ENCODE peak calls at places on chromosomes 12 and 14, in ten cellular contexts. X, V, D, Y, J, N, F, H, P and A are unnamed samples.

GRCh38 chr12:115599251-115599811 is 678.2 kb downstream of the MED13L start:
- DNase-seq in X (no peak), J (peak; percentile 15), V (no peak), F (peak; percentile 70), H (no peak), P (no peak), Y (peak; percentile 34), D (no peak), N (peak; percentile 36), A (no peak)

GRCh38 chr12:89733579-89734201 is 25.1 kb upstream of the ATP2B1 start:
- DNase-seq in X (no peak), H (peak; percentile 55), P (no peak), Y (no peak), N (peak; percentile 93), J (no peak), F (peak; percentile 55), D (no peak), V (no peak), A (no peak)

GRCh38 chr14:94049625-94050023 is 23.5 kb downstream of the OTUB2 start:
- DNase-seq in D (no peak), N (no peak), J (no peak), H (no peak), V (no peak), Y (no peak), P (no peak), X (no peak), F (no peak), A (no peak)

GRCh38 chr14:95375539-95376109 is 55.9 kb upstream of the CLMN start:
- DNase-seq in N (no peak), D (no peak), V (no peak), J (no peak), P (no peak), Y (no peak), X (no peak), H (no peak), F (no peak), A (no peak)

GRCh38 chr12:26319511-26319910 is 124.1 kb downstream of the SSPN start:
- DNase-seq in V (no peak), N (peak; percentile 83), F (peak; percentile 65), J (no peak), H (peak; percentile 46), Y (peak; percentile 53), D (no peak), X (no peak), P (no peak), A (no peak)

GRCh38 chr12:108176292-108176691 is 47.2 kb downstream of the WSCD2 start:
- DNase-seq in D (no peak), V (no peak), Y (no peak), P (no peak), X (no peak), F (no peak), N (no peak), J (no peak), H (no peak), A (no peak)

GRCh38 chr14:103997391-103997790 is 55.1 kb upstream of the RD3L start:
- DNase-seq in H (no peak), D (no peak), V (no peak), N (no peak), X (no peak), J (no peak), P (no peak), Y (no peak), F (no peak), A (no peak)

GRCh38 chr12:27733052-27733656 is 22.5 kb downstream of the MRPS35 start:
- DNase-seq in X (no peak), J (no peak), F (peak; percentile 68), N (peak; percentile 68), Y (no peak), H (peak; percentile 42), V (peak; percentile 17), D (no peak), P (no peak), A (peak; percentile 52)

GRCh38 chr12:120118710-120119097 is 2.2 kb upstream of the RAB35 start:
- DNase-seq in F (peak; percentile 56), H (no peak), V (no peak), J (no peak), D (no peak), X (no peak), N (peak; percentile 64), P (no peak), Y (no peak), A (no peak)

GRCh38 chr12:1993341-1993740 is 10.9 kb downstream of the DCP1B start:
- DNase-seq in P (no peak), X (no peak), D (no peak), Y (no peak), F (peak; percentile 57), J (no peak), V (no peak), H (peak; percentile 71), N (peak; percentile 90), A (no peak)

GRCh38 chr14:22427771-22428228 is 161.2 kb downstream of the DAD1 start:
- DNase-seq in P (no peak), Y (no peak), N (peak; percentile 70), D (no peak), F (peak; percentile 78), J (no peak), H (peak; percentile 41), V (no peak), X (no peak), A (no peak)

GRCh38 chr14:20606190-20606901 is 15.2 kb upstream of the RNASE12 start:
- DNase-seq in V (no peak), F (peak; percentile 56), H (no peak), P (no peak), J (peak; percentile 5), Y (no peak), D (no peak), N (peak; percentile 38), X (no peak), A (no peak)

GRCh38 chr12:132904718-132905328 is 17.4 kb upstream of the CHFR start:
- DNase-seq in X (no peak), H (peak; percentile 19), N (peak; percentile 84), V (peak; percentile 87), D (no peak), F (peak; percentile 55), Y (peak; percentile 87), J (no peak), P (peak; percentile 55), A (peak; percentile 91)

GRCh38 chr14:79407572-79407971 is 803.7 kb downstream of the DIO2 start:
- DNase-seq in V (no peak), H (no peak), D (no peak), F (no peak), X (no peak), Y (no peak), J (no peak), N (no peak), P (no peak), A (no peak)